ENCODE peak calls at places on chromosomes 5 and 9, in four cellular contexts. One of them, this sample, is unnamed.

GRCh38 chr5:97554992-97555981 is 372.2 kb upstream of the RIOK2 start:
- DNase-seq in astrocyte: peak
- DNase-seq in DND-41: no peak
- DNase-seq in HCT116: no peak
- DNase-seq in this sample: peak

GRCh38 chr5:77367733-77368132 is 124.4 kb downstream of the WDR41 start:
- DNase-seq in astrocyte: peak
- DNase-seq in DND-41: no peak
- DNase-seq in HCT116: peak
- DNase-seq in this sample: peak

GRCh38 chr5:124662261-124662781 is 84.1 kb downstream of the ZNF608 start:
- DNase-seq in astrocyte: no peak
- DNase-seq in HCT116: peak
- DNase-seq in DND-41: no peak
- DNase-seq in this sample: peak

GRCh38 chr5:72956324-72957140 is 691 bp downstream of the FCHO2 start:
- DNase-seq in DND-41: no peak
- DNase-seq in HCT116: no peak
- DNase-seq in astrocyte: peak
- DNase-seq in this sample: peak

GRCh38 chr5:78699565-78700143 is 51.1 kb upstream of the LHFPL2 start:
- DNase-seq in astrocyte: peak
- DNase-seq in DND-41: no peak
- DNase-seq in HCT116: peak
- DNase-seq in this sample: peak

GRCh38 chr9:93819905-93820304 is 135.2 kb downstream of the BARX1 start:
- DNase-seq in HCT116: no peak
- DNase-seq in DND-41: no peak
- DNase-seq in astrocyte: no peak
- DNase-seq in this sample: no peak

GRCh38 chr5:173287086-173287485 is 41.1 kb downstream of the STC2 start:
- DNase-seq in astrocyte: no peak
- DNase-seq in HCT116: no peak
- DNase-seq in DND-41: no peak
- DNase-seq in this sample: peak

GRCh38 chr5:173498286-173498685 is 118.2 kb downstream of the BOD1 start:
- DNase-seq in HCT116: no peak
- DNase-seq in astrocyte: peak
- DNase-seq in DND-41: no peak
- DNase-seq in this sample: peak

GRCh38 chr5:39014544-39014943 is 59.7 kb downstream of the RICTOR start:
- DNase-seq in DND-41: no peak
- DNase-seq in HCT116: no peak
- DNase-seq in astrocyte: peak
- DNase-seq in this sample: peak

GRCh38 chr5:14268738-14269137 is 125.6 kb downstream of the TRIO start:
- DNase-seq in DND-41: no peak
- DNase-seq in HCT116: no peak
- DNase-seq in astrocyte: peak
- DNase-seq in this sample: no peak
- TF ChIP-seq CTCF in DND-41: no peak
- TF ChIP-seq CTCF in HCT116: no peak
- TF ChIP-seq CTCF in astrocyte: no peak
- TF ChIP-seq CTCF in this sample: no peak

GRCh38 chr9:101731429-101731828 is 7.0 kb downstream of the GRIN3A start:
- DNase-seq in DND-41: no peak
- DNase-seq in HCT116: no peak
- DNase-seq in astrocyte: no peak
- DNase-seq in this sample: no peak

DNA sequence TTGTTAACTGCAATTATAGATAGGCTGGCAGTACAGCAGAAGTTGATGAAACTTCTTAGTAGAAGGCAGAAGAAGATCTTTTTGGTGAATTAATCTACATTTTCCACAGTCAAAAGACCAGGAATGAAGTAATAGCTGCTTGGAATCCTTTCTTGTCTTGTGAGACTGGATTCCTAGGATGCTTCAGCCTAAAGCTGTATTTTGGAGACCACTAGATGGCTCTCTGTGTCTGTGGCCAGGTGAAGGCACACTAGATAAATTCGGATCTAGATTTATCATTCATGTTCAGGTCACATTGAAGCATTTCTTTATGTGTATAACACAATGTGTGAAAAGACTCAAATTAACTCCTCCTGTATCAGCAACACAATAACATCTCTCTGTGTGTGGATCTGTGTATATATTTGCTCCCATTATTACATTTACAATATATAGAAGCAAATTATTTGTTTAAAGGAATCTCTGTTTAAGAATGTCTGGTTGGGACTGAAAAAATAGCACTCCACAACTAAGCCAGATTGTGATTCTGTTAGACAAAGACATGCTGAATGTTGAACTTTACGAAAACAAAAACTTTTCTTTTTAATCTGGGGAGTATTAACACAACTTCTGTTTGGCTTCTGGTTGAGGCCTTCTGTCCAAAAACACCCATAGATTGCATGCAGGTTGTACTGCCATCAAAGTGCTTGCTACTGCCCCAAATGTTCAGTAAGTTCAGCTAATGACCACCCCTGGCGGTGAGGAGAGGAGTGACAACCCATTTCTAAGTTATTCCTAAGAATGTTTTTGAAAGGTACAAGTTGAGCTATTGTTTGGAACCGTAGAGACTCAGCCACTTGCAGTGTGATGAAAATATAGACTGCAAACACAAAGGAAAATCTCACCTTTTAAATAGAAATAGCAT is 10.6 kb downstream of the GRIN3A start:
- DNase-seq in astrocyte: no peak
- DNase-seq in DND-41: no peak
- DNase-seq in HCT116: no peak
- DNase-seq in this sample: peak
- TF ChIP-seq CTCF in astrocyte: peak
- TF ChIP-seq CTCF in DND-41: peak
- TF ChIP-seq CTCF in HCT116: peak
- TF ChIP-seq CTCF in this sample: peak

DNA sequence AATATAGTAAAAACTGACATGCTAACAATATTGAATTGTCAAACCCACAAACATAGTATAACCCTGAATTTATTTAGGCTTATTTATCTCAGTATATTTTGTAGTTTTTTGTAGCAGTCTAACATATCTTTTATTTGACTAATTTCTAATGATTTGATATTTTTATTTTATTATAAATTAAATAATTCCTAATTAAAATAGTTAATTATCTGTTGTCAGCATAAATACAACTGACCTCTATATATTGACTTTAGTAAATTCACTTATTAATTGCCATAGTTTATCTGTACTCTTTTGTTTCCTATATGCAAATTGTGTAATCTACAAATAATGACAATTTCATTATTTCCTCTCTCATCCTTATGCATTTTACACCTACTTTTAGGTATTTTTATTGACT is 215.1 kb upstream of the KIF2A start:
- DNase-seq in HCT116: no peak
- DNase-seq in astrocyte: no peak
- DNase-seq in DND-41: no peak
- DNase-seq in this sample: no peak
- TF ChIP-seq CTCF in HCT116: no peak
- TF ChIP-seq CTCF in astrocyte: no peak
- TF ChIP-seq CTCF in DND-41: no peak
- TF ChIP-seq CTCF in this sample: no peak

GRCh38 chr5:113336975-113337374 is 97.8 kb downstream of the TSSK1B start:
- DNase-seq in DND-41: peak
- DNase-seq in astrocyte: peak
- DNase-seq in HCT116: peak
- DNase-seq in this sample: peak
- TF ChIP-seq CTCF in DND-41: peak
- TF ChIP-seq CTCF in astrocyte: peak
- TF ChIP-seq CTCF in HCT116: peak
- TF ChIP-seq CTCF in this sample: peak

This sample was measured in epithelial cell of esophagus.